ENCODE peak calls at places on chromosomes 4 and X, in five cellular contexts. B is HT1080, U is PC-9, Y is GF-D8, L is left ventricle myocardium inferior. J is an unnamed sample.

GRCh38 chr4:46937493-46937892 is 28.4 kb upstream of the COX7B2 start:
- DNase-seq in B (peak; percentile 17), U (no peak), Y (no peak), L (no peak), J (no peak)

GRCh38 chr4:5751073-5751917 is 40.3 kb downstream of the EVC start:
- DNase-seq in B (no peak), U (no peak), Y (no peak), L (no peak), J (no peak)

GRCh38 chr4:1035510-1035909 is 24.1 kb downstream of the FGFRL1 start:
- DNase-seq in B (no peak), U (no peak), Y (no peak), L (peak; percentile 48), J (no peak)

GRCh38 chrX:131841496-131842410 is 181.3 kb upstream of the STK26 start:
- DNase-seq in B (peak; percentile 56), U (peak; percentile 45), Y (no peak), L (no peak), J (no peak)

GRCh38 chr4:30753316-30753715 is 33.1 kb downstream of the PCDH7 start:
- DNase-seq in B (peak; percentile 34), U (peak; percentile 12), Y (no peak), L (no peak), J (no peak)

GRCh38 chr4:139202984-139203383 is 26.0 kb upstream of the ELF2 start:
- DNase-seq in B (no peak), U (no peak), Y (no peak), L (no peak), J (no peak)

GRCh38 chr4:123077330-123077729 is 154.9 kb upstream of the NUDT6 start:
- DNase-seq in B (no peak), U (no peak), Y (no peak), L (no peak), J (no peak)

GRCh38 chr4:68129793-68130192 is at the start of gene TMPRSS11F:
- DNase-seq in B (no peak), U (peak; percentile 56), Y (no peak), L (no peak), J (no peak)

GRCh38 chr4:3044812-3045499 is 29.4 kb downstream of the HTT-AS start:
- DNase-seq in B (no peak), U (no peak), Y (no peak), L (no peak), J (no peak)

GRCh38 chr4:102477657-102478056 is 23.5 kb upstream of the NFKB1 start:
- DNase-seq in B (peak; percentile 54), U (no peak), Y (no peak), L (no peak), J (no peak)

GRCh38 chr4:159150380-159150779 is 47.5 kb downstream of the RAPGEF2 start:
- DNase-seq in B (no peak), U (no peak), Y (no peak), L (no peak), J (no peak)

GRCh38 chr4:55181606-55182005 is 56.2 kb upstream of the KDR start:
- DNase-seq in B (peak; percentile 49), U (no peak), Y (no peak), L (no peak), J (no peak)

GRCh38 chr4:5385741-5386251 is 322.6 kb downstream of the EVC2 start:
- DNase-seq in B (no peak), U (no peak), Y (no peak), L (no peak), J (no peak)

GRCh38 chrX:34879361-34879760 is 63.2 kb upstream of the FAM47B start:
- DNase-seq in B (no peak), U (no peak), Y (no peak), L (no peak), J (no peak)